ENCODE peak calls at places on chromosomes 5 and 9, in ten cellular contexts. K is NCI-H1105 treated with DMSO at 0.1 percent for 48 hours; P is stimulated activated CD4-positive, alpha-beta T cell treated with anti-CD3 and anti-CD28 coated beads, Interleukin-4, amount 100 ng/mL, for 4 hours; V is M059J; X is NCI-H460; Z is lower lobe of right lung; M is NCI-H1930; F is Caki2; B is astrocyte of the cerebellum; G is H9. H is an unnamed sample.

GRCh38 chr5:125263346-125263745 is 516.9 kb upstream of the ZNF608 start:
- DNase-seq in F (no peak), K (no peak), B (no peak), P (no peak), G (no peak), Z (no peak), X (no peak), V (no peak), M (no peak), H (no peak)

GRCh38 chr5:133869675-133869978 is 98.8 kb downstream of the C5orf15 start:
- DNase-seq in Z (no peak), M (no peak), P (no peak), X (no peak), K (no peak), B (no peak), G (no peak), F (no peak), V (no peak), H (no peak)

GRCh38 chr9:84002344-84002743 is 21.7 kb downstream of the RMI1 start:
- DNase-seq in M (no peak), P (no peak), V (peak), X (no peak), F (no peak), G (no peak), B (no peak), K (no peak), Z (no peak), H (no peak)

GRCh38 chr5:60843693-60844428 is at the start of gene ELOVL7:
- DNase-seq in B (no peak), Z (peak), F (peak), M (peak), P (peak), G (peak), X (peak), K (peak), V (peak), H (peak)

GRCh38 chr5:52948418-52949076 is 40.6 kb upstream of the ITGA2 start:
- DNase-seq in V (peak), G (peak), M (peak), P (peak), F (peak), B (peak), X (peak), Z (no peak), K (peak), H (no peak)

GRCh38 chr5:158414780-158415179 is 555.8 kb upstream of the CLINT1 start:
- DNase-seq in G (no peak), K (no peak), V (peak), Z (no peak), X (no peak), M (no peak), P (no peak), B (peak), F (peak), H (no peak)

GRCh38 chr5:103203226-103203625 is 55.3 kb upstream of the MACIR start:
- DNase-seq in M (no peak), Z (no peak), F (no peak), K (no peak), G (no peak), V (no peak), P (no peak), X (no peak), B (no peak), H (no peak)

GRCh38 chr5:110840347-110840960 is 101.6 kb downstream of the SLC25A46 start:
- DNase-seq in M (no peak), F (no peak), X (no peak), B (no peak), Z (no peak), P (no peak), K (no peak), V (no peak), G (no peak), H (no peak)

GRCh38 chr5:169895876-169896275 is 84.4 kb downstream of the INSYN2B start:
- DNase-seq in G (no peak), Z (no peak), V (no peak), B (no peak), K (no peak), X (no peak), P (no peak), F (no peak), M (no peak), H (peak)

GRCh38 chr9:21965401-21965951 is 28.7 kb downstream of the CDKN2A start:
- DNase-seq in X (peak), V (no peak), B (no peak), F (no peak), Z (no peak), K (no peak), M (no peak), P (no peak), G (peak), H (peak)

GRCh38 chr9:106634641-106635040 is 228.3 kb upstream of the ZNF462 start:
- DNase-seq in F (no peak), X (no peak), P (no peak), K (no peak), V (no peak), B (no peak), Z (no peak), G (no peak), M (no peak), H (no peak)

GRCh38 chr9:80144856-80145255 is 573.1 kb downstream of the TLE4 start:
- DNase-seq in V (no peak), X (no peak), G (no peak), K (no peak), P (no peak), F (no peak), M (no peak), Z (no peak), B (no peak), H (no peak)

GRCh38 chr5:132466453-132467291 is 23.9 kb downstream of the IRF1 start:
- DNase-seq in V (peak), K (no peak), B (peak), G (no peak), X (no peak), F (no peak), P (no peak), Z (peak), M (no peak), H (peak)

GRCh38 chr5:150804388-150804787 is 25.8 kb downstream of the SMIM3 start:
- DNase-seq in B (no peak), K (no peak), X (no peak), M (no peak), V (no peak), G (no peak), Z (no peak), F (no peak), P (no peak), H (no peak)

GRCh38 chr5:57858905-57859304 is 376.3 kb upstream of the ACTBL2 start:
- DNase-seq in M (no peak), F (no peak), P (no peak), B (no peak), V (no peak), Z (no peak), G (no peak), K (no peak), X (no peak), H (no peak)

H was measured in kidney.